ENCODE peak calls at places on chromosome 10, in ten cellular contexts. S is Jurkat, Clone E6-1; M is foreskin fibroblast; L is uterus; K is HCT116; B is heart left ventricle; H is mucosa of descending colon; G is brain microvascular endothelial cell; X is right atrium auricular region; R is AG04449. E is an unnamed sample.

GRCh38 chr10:12795723-12796122 is 205.8 kb downstream of the CCDC3 start:
- DNase-seq in M (no peak), B (no peak), S (no peak), R (no peak), L (peak; percentile 41), G (no peak), K (no peak), X (no peak), H (no peak), E (no peak)

GRCh38 chr10:74936577-74937445 is 110.4 kb downstream of the KAT6B start:
- DNase-seq in H (no peak), G (peak; percentile 45), R (no peak), B (no peak), X (no peak), K (no peak), L (no peak), M (no peak), S (no peak), E (peak; percentile 41)

GRCh38 chr10:61480226-61480625 is 27.0 kb upstream of the TMEM26 start:
- DNase-seq in X (no peak), L (no peak), B (no peak), K (no peak), S (no peak), M (no peak), H (no peak), G (no peak), R (no peak), E (no peak)

GRCh38 chr10:126407831-126408230 is 19.6 kb upstream of the ADAM12 start:
- DNase-seq in K (no peak), G (no peak), R (no peak), B (no peak), H (no peak), S (no peak), L (no peak), X (no peak), M (no peak), E (no peak)

GRCh38 chr10:67839957-67840356 is 2.0 kb upstream of the DNAJC12 start:
- DNase-seq in S (no peak), R (no peak), H (no peak), K (no peak), L (no peak), M (no peak), G (no peak), B (no peak), X (no peak), E (no peak)

GRCh38 chr10:29228586-29228985 is 60.3 kb upstream of the LYZL1 start:
- DNase-seq in H (no peak), G (no peak), S (no peak), K (no peak), L (no peak), R (no peak), X (no peak), B (no peak), M (no peak), E (no peak)

GRCh38 chr10:21084700-21085099 is 187.6 kb upstream of the NEBL start:
- DNase-seq in X (no peak), G (no peak), S (no peak), K (no peak), M (no peak), L (no peak), R (no peak), H (no peak), B (no peak), E (no peak)

GRCh38 chr10:129843131-129843541 is 120.9 kb downstream of the EBF3 start:
- DNase-seq in K (no peak), L (no peak), M (no peak), G (no peak), H (no peak), S (no peak), B (no peak), X (no peak), R (no peak), E (no peak)

GRCh38 chr10:114403545-114404161 is 649 bp downstream of the AFAP1L2 start:
- DNase-seq in L (peak; percentile 67), K (no peak), X (no peak), G (no peak), H (peak; percentile 18), B (peak; percentile 57), R (no peak), S (no peak), M (no peak), E (no peak)

GRCh38 chr10:89129850-89130396 is 77.2 kb downstream of the CH25H start:
- DNase-seq in S (no peak), G (peak; percentile 83), X (no peak), K (no peak), B (peak; percentile 23), M (peak; percentile 88), H (peak; percentile 28), R (peak; percentile 79), L (no peak), E (peak; percentile 91)

GRCh38 chr10:62795750-62796149 is 8.8 kb upstream of the ADO start:
- DNase-seq in L (no peak), M (no peak), S (no peak), R (no peak), K (no peak), H (no peak), B (no peak), G (no peak), X (no peak), E (no peak)

DNA sequence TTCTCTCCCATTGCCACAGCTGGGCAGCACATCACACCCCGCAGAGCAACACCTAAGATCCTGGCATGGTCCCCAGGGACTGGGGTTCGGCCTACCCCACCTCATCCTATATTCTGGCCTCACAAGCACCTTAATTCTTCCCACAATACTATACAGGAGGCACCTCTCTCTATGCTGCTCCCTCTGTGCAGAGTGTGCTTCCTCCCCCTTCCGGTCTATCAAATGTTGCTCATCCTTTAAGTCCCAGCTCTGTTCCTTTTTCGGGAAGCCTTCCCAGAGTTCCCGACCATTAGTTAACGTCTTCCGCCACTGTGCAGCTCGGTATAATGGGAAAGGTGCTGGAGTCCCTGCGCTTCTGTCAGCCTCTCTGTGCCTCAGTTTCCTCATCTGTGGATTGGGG is 21.8 kb downstream of the PALD1 start:
- DNase-seq in K (no peak), G (no peak), R (no peak), H (no peak), B (no peak), S (no peak), M (no peak), L (no peak), X (no peak), E (no peak)
- H3K4me3 ChIP-seq in K (no peak overlapping the region), G (no peak overlapping the region), R (no peak overlapping the region), H (no peak overlapping the region), B (no peak overlapping the region), S (no peak overlapping the region), M (no peak overlapping the region), L (no peak overlapping the region), X (no peak overlapping the region), E (no peak overlapping the region)

DNA sequence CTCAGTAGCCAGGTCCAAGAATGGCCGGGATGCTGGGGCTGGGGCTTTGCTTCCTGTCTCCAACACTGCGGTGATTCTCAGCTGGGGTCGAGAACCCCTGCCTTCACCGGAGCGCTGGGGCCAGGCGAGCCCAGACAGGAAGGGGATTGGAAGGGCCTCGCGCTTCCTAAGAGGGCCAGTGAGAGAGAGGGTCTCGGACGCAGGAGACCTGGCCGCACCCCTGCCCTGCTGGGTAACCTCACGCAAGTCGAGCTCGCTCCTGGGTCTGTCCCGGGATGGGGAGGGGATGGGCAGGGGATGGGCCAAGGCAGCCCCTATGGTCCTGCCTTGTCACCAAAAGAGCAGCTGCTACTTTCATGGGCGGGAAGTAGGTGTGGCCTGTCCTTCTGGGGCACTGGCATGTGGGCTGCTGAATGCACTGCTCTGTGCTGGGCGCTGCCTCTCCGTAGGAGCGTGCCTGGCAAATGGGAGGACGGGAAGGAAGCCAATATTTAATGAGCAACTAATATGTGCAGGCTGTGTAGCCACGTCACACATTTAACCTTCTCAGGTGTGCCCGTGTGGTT is 20.0 kb downstream of the KCNK18 start:
- DNase-seq in B (no peak), K (no peak), X (no peak), M (no peak), L (no peak), S (no peak), G (no peak), R (no peak), H (peak; percentile 34), E (no peak)
- H3K4me3 ChIP-seq in B (no peak overlapping the region), K (no peak overlapping the region), X (no peak overlapping the region), M (peak overlapping the region; percentile 47), L (peak overlapping the region; percentile 25), S (peak overlapping the region; percentile 48), G (peak overlapping the region; percentile 49), R (peak overlapping the region; percentile 67), H (no peak overlapping the region), E (peak overlapping the region; percentile 51)

DNA sequence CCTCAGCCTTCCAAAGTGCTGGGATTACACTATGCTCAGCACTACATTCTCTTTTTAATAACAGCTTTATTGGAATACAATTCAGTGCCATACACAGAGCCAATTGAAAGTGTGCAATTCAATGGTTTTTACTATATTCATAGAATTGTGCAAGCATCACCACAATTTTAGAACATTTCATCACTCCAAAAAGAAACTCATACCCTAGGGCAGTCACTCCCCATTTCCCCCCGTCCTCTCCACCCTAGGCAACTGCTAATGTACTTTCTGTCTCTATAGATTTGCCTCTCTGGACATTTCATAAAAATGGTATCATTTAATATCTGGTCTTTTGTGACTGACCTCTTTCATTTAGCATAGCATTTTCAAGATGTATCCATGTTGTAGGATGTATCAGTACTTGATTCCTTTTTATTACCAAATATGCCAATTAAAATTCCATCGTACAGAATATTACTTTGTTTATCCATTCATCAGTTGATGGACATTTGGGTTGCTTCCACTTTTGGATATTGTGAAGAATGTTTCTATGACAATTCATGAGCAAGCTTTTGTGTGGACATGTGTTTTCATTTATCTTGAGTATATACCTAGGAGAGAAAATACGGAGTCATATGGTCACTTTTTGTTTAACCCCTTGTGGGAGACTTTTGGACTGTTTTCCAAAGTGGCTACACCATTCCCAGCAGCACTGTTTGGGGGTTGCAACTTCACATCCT is 6.3 kb upstream of the XPNPEP1 start:
- DNase-seq in B (no peak), X (no peak), R (no peak), H (no peak), S (no peak), G (no peak), M (no peak), L (no peak), K (no peak), E (peak; percentile 9)
- H3K4me3 ChIP-seq in B (no peak overlapping the region), X (no peak overlapping the region), R (no peak overlapping the region), H (no peak overlapping the region), S (no peak overlapping the region), G (no peak overlapping the region), M (no peak overlapping the region), L (no peak overlapping the region), K (no peak overlapping the region), E (no peak overlapping the region)

GRCh38 chr10:100736144-100736808 is 9.1 kb upstream of the PAX2 start:
- DNase-seq in R (no peak), G (no peak), M (no peak), H (no peak), B (no peak), S (no peak), X (no peak), K (no peak), L (no peak), E (no peak)

GRCh38 chr10:100734295-100735086 is 10.9 kb upstream of the PAX2 start:
- DNase-seq in B (no peak), R (no peak), M (no peak), G (no peak), X (no peak), S (no peak), L (no peak), H (no peak), K (no peak), E (no peak)

GRCh38 chr10:100735087-100735344 is 10.4 kb upstream of the PAX2 start:
- DNase-seq in M (no peak), G (no peak), X (no peak), S (no peak), K (no peak), H (no peak), L (no peak), B (no peak), R (no peak), E (no peak)

GRCh38 chr10:100736809-100737358 is 8.5 kb upstream of the PAX2 start:
- DNase-seq in R (no peak), M (no peak), G (no peak), L (no peak), K (no peak), S (no peak), X (no peak), B (no peak), H (no peak), E (no peak)

GRCh38 chr10:100735345-100736143 is 9.8 kb upstream of the PAX2 start:
- DNase-seq in M (no peak), B (no peak), R (no peak), H (no peak), L (no peak), K (no peak), X (no peak), S (no peak), G (no peak), E (no peak)
- H3K4me3 ChIP-seq in M (no peak overlapping the region), B (no peak overlapping the region), R (no peak overlapping the region), H (no peak overlapping the region), L (no peak overlapping the region), K (no peak overlapping the region), X (no peak overlapping the region), S (no peak overlapping the region), G (no peak overlapping the region), E (no peak overlapping the region)